ENCODE peak calls at places on chromosome 15, in six cellular contexts. F is CD4-positive, alpha-beta T cell; B is T-helper 9 cell; D is NCI-H1417 treated with DMSO at 0.1 percent for 48 hours; J is endodermal cell; A is T follicular helper cell. W is an unnamed sample.

GRCh38 chr15:56468271-56468912 is 3.5 kb upstream of the MNS1 start:
- DNase-seq in D (no peak), J (no peak), A (no peak), F (no peak), B (no peak), W (no peak)

GRCh38 chr15:63605816-63606215 is 8.6 kb downstream of the FBXL22 start:
- DNase-seq in B (peak; percentile 35), A (no peak), J (no peak), F (peak; percentile 38), D (no peak), W (no peak)

GRCh38 chr15:57352535-57353316 is 23.6 kb upstream of the CGNL1 start:
- DNase-seq in F (no peak), B (no peak), J (no peak), A (no peak), D (no peak), W (no peak)

GRCh38 chr15:70636540-70637165 is 126.7 kb downstream of the UACA start:
- DNase-seq in F (no peak), J (peak; percentile 71), A (no peak), B (no peak), D (no peak), W (no peak)

GRCh38 chr15:67178569-67179210 is 75.8 kb downstream of the AAGAB start:
- DNase-seq in J (no peak), A (no peak), D (no peak), B (no peak), F (no peak), W (no peak)

GRCh38 chr15:92902723-92903587 is 2.8 kb downstream of the CHD2 start:
- DNase-seq in A (no peak), J (no peak), F (no peak), B (no peak), D (no peak), W (no peak)

GRCh38 chr15:40334941-40335795 is 5.6 kb downstream of the CCDC9B start:
- DNase-seq in F (no peak), D (no peak), A (no peak), B (no peak), J (no peak), W (no peak)

GRCh38 chr15:51931638-51932037 is 39.9 kb downstream of the LEO1 start:
- DNase-seq in F (no peak), J (no peak), D (no peak), B (no peak), A (no peak), W (no peak)

GRCh38 chr15:29086001-29086400 is 183.6 kb downstream of the NSMCE3 start:
- DNase-seq in J (no peak), D (no peak), A (no peak), B (no peak), F (no peak), W (no peak)

GRCh38 chr15:63986185-63986680 is 60.1 kb downstream of the DAPK2 start:
- DNase-seq in D (no peak), F (no peak), B (no peak), A (no peak), J (no peak), W (no peak)

GRCh38 chr15:72999586-72999985 is 52.7 kb upstream of the NEO1 start:
- DNase-seq in D (no peak), A (no peak), J (no peak), B (no peak), F (no peak), W (no peak)

GRCh38 chr15:51403072-51403878 is 61.8 kb downstream of the GLDN start:
- DNase-seq in J (peak; percentile 54), A (no peak), F (no peak), B (no peak), D (no peak), W (no peak)

GRCh38 chr15:73936181-73936580 is 9.9 kb downstream of the LOXL1 start:
- DNase-seq in J (no peak), D (no peak), A (no peak), F (no peak), B (no peak), W (no peak)